ENCODE peak calls at places on chromosomes 1 and 21, in eight cellular contexts. I is EH; D is dermis blood vessel endothelial cell; L is HuH-7; C is stimulated activated CD4-positive, alpha-beta T cell treated with anti-CD3 and anti-CD28 coated beads, Interleukin-1b, Interleukin-23, amount 100 ng/mL, for 24 hours; U is head of caudate nucleus; J is NCI-H2227 treated with DMSO at 0.1 percent for 48 hours; F is T-helper 17 cell. R is an unnamed sample.
A peak's percentile ranks its signal among the peaks of the same experiment; 100 is the strongest.

GRCh38 chr1:165903672-165904071 is 76.3 kb downstream of the UCK2 start:
- DNase-seq in F (no peak), L (no peak), D (peak; percentile 85), U (no peak), C (no peak), I (peak; percentile 91), J (no peak), R (peak; percentile 82)

GRCh38 chr1:242243472-242243871 is 244.6 kb upstream of the MAP1LC3C start:
- DNase-seq in U (no peak), L (no peak), F (no peak), I (no peak), J (no peak), D (no peak), C (no peak), R (no peak)

GRCh38 chr1:6108937-6109636 is 63.4 kb downstream of the KCNAB2 start:
- DNase-seq in U (peak; percentile 27), L (peak; percentile 66), I (peak; percentile 55), C (no peak), J (no peak), D (peak; percentile 78), F (no peak), R (peak; percentile 77)

GRCh38 chr1:12473596-12474329 is 144.2 kb downstream of the DHRS3 start:
- DNase-seq in U (no peak), J (no peak), C (no peak), F (no peak), L (no peak), D (no peak), I (peak; percentile 44), R (no peak)

GRCh38 chr21:44931501-44932365 is 8.1 kb upstream of the SLX9 start:
- DNase-seq in J (no peak), C (no peak), F (no peak), L (peak; percentile 48), D (no peak), U (no peak), I (no peak), R (peak; percentile 45)

GRCh38 chr1:9294910-9295636 is 2.4 kb downstream of the SPSB1 start:
- DNase-seq in I (peak; percentile 76), U (no peak), L (no peak), J (peak; percentile 28), D (peak; percentile 51), C (no peak), F (no peak), R (peak; percentile 57)

GRCh38 chr21:14325575-14325974 is 57.4 kb downstream of the HSPA13 start:
- DNase-seq in J (no peak), L (no peak), U (no peak), F (no peak), I (no peak), D (no peak), C (no peak), R (no peak)

GRCh38 chr1:118136511-118136937 is 48.5 kb downstream of the SPAG17 start:
- DNase-seq in F (no peak), L (no peak), C (no peak), I (peak; percentile 88), J (no peak), D (no peak), U (no peak), R (peak; percentile 22)

GRCh38 chr1:51280321-51281096 is 44.4 kb downstream of the RNF11 start:
- DNase-seq in D (no peak), J (no peak), U (no peak), L (no peak), I (no peak), F (no peak), C (no peak), R (no peak)

GRCh38 chr21:45532826-45533730 is 9.2 kb downstream of the SLC19A1 start:
- DNase-seq in C (no peak), L (no peak), F (peak; percentile 5), D (no peak), U (no peak), J (no peak), I (no peak), R (no peak)

GRCh38 chr21:33403128-33403785 is at the start of gene IFNGR2:
- DNase-seq in J (no peak), D (peak; percentile 47), F (peak; percentile 55), U (peak; percentile 45), I (peak; percentile 45), L (peak; percentile 44), C (peak; percentile 20), R (peak; percentile 46)

GRCh38 chr1:246588322-246588721 is 22.1 kb downstream of the CNST start:
- DNase-seq in D (peak; percentile 70), L (no peak), J (no peak), U (no peak), C (no peak), I (peak; percentile 71), F (no peak), R (no peak)

GRCh38 chr1:60699304-60699703 is 383.1 kb upstream of the NFIA start:
- DNase-seq in L (no peak), I (no peak), D (no peak), J (no peak), C (no peak), F (no peak), U (no peak), R (peak; percentile 23)

GRCh38 chr1:96596226-96596625 is 125.4 kb upstream of the PTBP2 start:
- DNase-seq in I (peak; percentile 32), L (peak; percentile 47), J (no peak), U (no peak), C (no peak), F (no peak), D (peak; percentile 42), R (peak; percentile 74)

GRCh38 chr1:53321366-53321765 is 6.5 kb downstream of the LRP8 start:
- DNase-seq in I (no peak), L (peak; percentile 48), F (no peak), U (no peak), D (peak; percentile 14), J (peak; percentile 25), C (no peak), R (no peak)

GRCh38 chr1:7366955-7367665 is 404.0 kb upstream of the VAMP3 start:
- DNase-seq in J (peak; percentile 92), D (no peak), F (no peak), U (no peak), L (no peak), I (no peak), C (no peak), R (no peak)

GRCh38 chr1:35568975-35569395 is 4.1 kb upstream of the TFAP2E start:
- DNase-seq in D (peak; percentile 84), F (peak; percentile 36), U (peak; percentile 71), C (peak; percentile 44), L (peak; percentile 96), I (peak; percentile 75), J (peak; percentile 65), R (peak; percentile 79)

R was measured in A673.